ENCODE peak calls at places on chromosomes 7 and 10, in nine cellular contexts. H is heart left ventricle; D is GM23248; Y is right lobe of liver; Z is caudate nucleus; Q is CD4-positive, alpha-beta T cell; B is foreskin keratinocyte; F is heart right ventricle; L is mammary epithelial cell. K is an unnamed sample.

GRCh38 chr10:130857631-130858295 is 453.8 kb downstream of the TCERG1L start:
- DNase-seq in H (no peak), D (no peak), Y (peak; percentile 15), Z (no peak), Q (no peak), B (no peak), F (no peak), L (no peak), K (no peak)

GRCh38 chr7:137667633-137668387 is 179.0 kb downstream of the DGKI start:
- DNase-seq in H (no peak), D (peak; percentile 96), Y (no peak), Z (no peak), Q (no peak), B (peak; percentile 54), F (no peak), L (peak; percentile 85), K (no peak)

GRCh38 chr10:123746016-123746415 is 79.9 kb downstream of the GPR26 start:
- DNase-seq in H (no peak), D (no peak), Y (no peak), Z (no peak), Q (no peak), B (no peak), F (no peak), L (no peak), K (no peak)

GRCh38 chr7:136071106-136071505 is 93.9 kb upstream of the MTPN start:
- DNase-seq in H (no peak), D (peak; percentile 2), Y (no peak), Z (no peak), Q (no peak), B (no peak), F (no peak), L (no peak), K (no peak)

GRCh38 chr7:47819054-47819920 is 129.0 kb downstream of the PKD1L1 start:
- DNase-seq in H (peak; percentile 59), D (peak; percentile 83), Y (peak; percentile 65), Z (peak; percentile 19), Q (no peak), B (peak; percentile 45), F (peak; percentile 54), L (peak; percentile 46), K (no peak)

GRCh38 chr10:131230166-131230565 is 81.4 kb downstream of the TCERG1L start:
- DNase-seq in H (no peak), D (no peak), Y (no peak), Z (no peak), Q (no peak), B (no peak), F (no peak), L (no peak), K (no peak)

GRCh38 chr7:138907849-138908248 is 73.3 kb downstream of the KIAA1549 start:
- DNase-seq in H (no peak), D (peak; percentile 33), Y (no peak), Z (no peak), Q (no peak), B (no peak), F (no peak), L (no peak), K (no peak)

GRCh38 chr10:4296165-4296564 is 511.2 kb upstream of the KLF6 start:
- DNase-seq in H (no peak), D (no peak), Y (no peak), Z (no peak), Q (no peak), B (no peak), F (no peak), L (no peak), K (no peak)

GRCh38 chr7:22949944-22950343 is 64.0 kb downstream of the HYCC1 start:
- DNase-seq in H (no peak), D (peak; percentile 63), Y (no peak), Z (no peak), Q (no peak), B (no peak), F (no peak), L (no peak), K (no peak)

GRCh38 chr7:46139079-46139478 is 218.0 kb upstream of the IGFBP3 start:
- DNase-seq in H (no peak), D (peak; percentile 77), Y (no peak), Z (no peak), Q (no peak), B (peak; percentile 94), F (no peak), L (peak; percentile 76), K (no peak)

GRCh38 chr7:2038876-2039728 is 193.6 kb downstream of the MAD1L1 start:
- DNase-seq in H (no peak), D (no peak), Y (no peak), Z (no peak), Q (no peak), B (no peak), F (no peak), L (no peak), K (no peak)

GRCh38 chr7:31408120-31408729 is 67.7 kb upstream of the NEUROD6 start:
- DNase-seq in H (no peak), D (peak; percentile 40), Y (no peak), Z (no peak), Q (no peak), B (peak; percentile 88), F (no peak), L (peak; percentile 83), K (no peak)

GRCh38 chr10:86961481-86962091 is 3.2 kb downstream of the SNCG start:
- DNase-seq in H (no peak), D (peak; percentile 69), Y (peak; percentile 39), Z (no peak), Q (no peak), B (no peak), F (no peak), L (peak; percentile 65), K (no peak)

GRCh38 chr10:1188556-1189135 is 132.5 kb downstream of the WDR37 start:
- DNase-seq in H (no peak), D (peak; percentile 5), Y (no peak), Z (no peak), Q (no peak), B (no peak), F (no peak), L (no peak), K (no peak)

DNA sequence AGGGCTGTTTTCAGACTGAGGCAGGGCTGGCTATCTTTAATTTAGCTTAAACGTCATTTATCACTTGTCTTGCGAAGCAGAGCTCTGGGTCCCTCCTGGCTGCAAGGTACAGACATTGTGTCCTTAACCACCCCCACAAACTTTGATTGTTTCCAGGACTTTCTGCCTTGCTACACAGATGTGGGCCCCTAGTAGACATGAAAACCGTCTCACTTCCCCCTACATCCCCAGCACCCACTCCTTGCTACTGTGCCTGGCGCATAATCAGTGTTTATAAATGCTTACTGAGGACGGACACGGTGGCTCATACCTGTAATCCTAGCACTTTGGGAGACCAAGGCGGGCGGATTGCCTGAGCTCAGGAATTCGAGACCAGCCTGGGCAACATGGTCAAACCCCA is 54.5 kb downstream of the PIP4K2A start:
- DNase-seq in H (no peak), D (no peak), Y (no peak), Z (no peak), Q (no peak), B (no peak), F (no peak), L (no peak), K (no peak)
- H3K27ac ChIP-seq in H (no peak overlapping the region), D (no peak overlapping the region), Y (no peak overlapping the region), Z (no peak overlapping the region), Q (no peak overlapping the region), B (no peak overlapping the region), F (no peak overlapping the region), L (no peak overlapping the region), K (peak overlapping the region; percentile 46)

GRCh38 chr7:16914771-16915170 is 33.0 kb upstream of the AGR3 start:
- DNase-seq in H (no peak), D (no peak), Y (no peak), Z (no peak), Q (no peak), B (peak; percentile 44), F (no peak), L (peak; percentile 38), K (no peak)

GRCh38 chr7:16918288-16918895 is 36.6 kb upstream of the AGR3 start:
- DNase-seq in H (no peak), D (peak; percentile 65), Y (no peak), Z (no peak), Q (no peak), B (peak; percentile 32), F (no peak), L (peak; percentile 25), K (no peak)

GRCh38 chr7:16916733-16917132 is 35.0 kb upstream of the AGR3 start:
- DNase-seq in H (no peak), D (no peak), Y (no peak), Z (no peak), Q (no peak), B (no peak), F (no peak), L (no peak), K (no peak)

GRCh38 chr7:16915405-16915804 is 33.6 kb upstream of the AGR3 start:
- DNase-seq in H (no peak), D (peak; percentile 82), Y (no peak), Z (no peak), Q (no peak), B (peak; percentile 99), F (no peak), L (peak; percentile 98), K (no peak)

DNA sequence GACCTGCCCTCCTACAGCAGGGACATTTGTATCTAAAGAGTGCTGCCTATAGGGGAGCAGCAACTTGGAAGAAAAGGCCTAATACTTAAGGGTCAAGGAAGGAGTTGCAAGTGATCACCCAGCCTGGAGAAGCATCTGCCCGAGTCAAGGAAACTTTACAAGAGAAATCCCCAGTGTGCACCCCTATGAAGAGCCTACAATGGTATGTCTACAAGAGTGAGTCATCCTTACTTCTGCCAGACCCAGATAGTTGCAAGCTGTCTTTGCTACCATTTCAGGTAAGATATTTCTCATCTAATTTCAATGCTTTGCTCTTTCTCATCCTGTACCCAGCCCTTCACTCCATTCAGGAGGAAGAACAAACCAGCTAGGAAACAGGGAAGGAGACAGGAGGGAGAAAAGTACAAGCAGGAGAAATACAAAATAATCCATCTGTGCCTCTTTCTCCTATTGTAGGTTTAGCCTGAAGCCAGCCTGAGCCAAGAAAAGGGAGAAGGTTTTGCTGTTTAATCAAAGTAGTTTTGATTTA is 34.4 kb upstream of the AGR3 start:
- DNase-seq in H (no peak), D (peak; percentile 81), Y (no peak), Z (no peak), Q (no peak), B (peak; percentile 92), F (no peak), L (peak; percentile 89), K (no peak)
- H3K27ac ChIP-seq in H (no peak overlapping the region), D (peak overlapping the region; percentile 46), Y (no peak overlapping the region), Z (no peak overlapping the region), Q (no peak overlapping the region), B (peak overlapping the region; percentile 19), F (no peak overlapping the region), L (peak overlapping the region; percentile 62), K (no peak overlapping the region)

DNA sequence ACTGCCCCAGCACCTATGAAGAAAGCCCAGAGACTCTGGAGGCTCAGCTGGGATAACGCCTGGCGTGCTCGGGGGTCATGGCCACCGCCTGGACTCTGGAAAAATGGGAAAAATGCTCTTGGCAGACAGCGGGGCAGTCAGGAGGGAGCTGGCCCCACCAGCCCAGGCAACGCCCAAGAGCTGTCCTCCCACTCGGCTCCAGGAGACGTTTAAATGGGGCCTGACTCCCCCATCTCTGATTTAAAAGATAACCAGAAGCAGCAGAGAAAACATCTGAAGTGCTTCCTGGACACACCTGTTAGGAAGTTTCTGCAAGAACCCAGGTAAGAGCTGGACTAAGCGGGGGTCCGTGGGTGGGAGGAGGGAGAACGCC is 83.7 kb upstream of the INSIG1 start:
- DNase-seq in H (no peak), D (peak; percentile 65), Y (no peak), Z (no peak), Q (no peak), B (no peak), F (no peak), L (no peak), K (no peak)
- H3K27ac ChIP-seq in H (no peak overlapping the region), D (peak overlapping the region; percentile 79), Y (peak overlapping the region; percentile 92), Z (no peak overlapping the region), Q (no peak overlapping the region), B (peak overlapping the region; percentile 51), F (no peak overlapping the region), L (no peak overlapping the region), K (no peak overlapping the region)

GRCh38 chr10:133166504-133166827 is 6.4 kb downstream of the KNDC1 start:
- DNase-seq in H (no peak), D (no peak), Y (peak; percentile 41), Z (no peak), Q (no peak), B (no peak), F (no peak), L (no peak), K (no peak)
- H3K27ac ChIP-seq in H (no peak overlapping the region), D (no peak overlapping the region), Y (no peak overlapping the region), Z (no peak overlapping the region), Q (no peak overlapping the region), B (no peak overlapping the region), F (no peak overlapping the region), L (no peak overlapping the region), K (no peak overlapping the region)